ENCODE peak calls at places on chromosome 1, in four cellular contexts. One of them, this sample, is unnamed.

GRCh38 chr1:89723863-89724262 is 90.9 kb downstream of the LRRC8C start:
- DNase-seq in NCI-H446 treated with DMSO at 0.1 percent for 48 hours: peak; percentile 90
- DNase-seq in AG08395: peak; percentile 55
- DNase-seq in adipocyte: no peak
- DNase-seq in this sample: no peak

GRCh38 chr1:110726755-110727154 is 52.0 kb upstream of the KCNA3 start:
- DNase-seq in NCI-H446 treated with DMSO at 0.1 percent for 48 hours: no peak
- DNase-seq in AG08395: no peak
- DNase-seq in adipocyte: no peak
- DNase-seq in this sample: no peak

GRCh38 chr1:60169206-60169605 is 95.6 kb upstream of the C1orf87 start:
- DNase-seq in NCI-H446 treated with DMSO at 0.1 percent for 48 hours: no peak
- DNase-seq in AG08395: peak; percentile 43
- DNase-seq in adipocyte: peak; percentile 39
- DNase-seq in this sample: no peak

GRCh38 chr1:245480393-245481120 is 325.8 kb downstream of the KIF26B start:
- DNase-seq in NCI-H446 treated with DMSO at 0.1 percent for 48 hours: no peak
- DNase-seq in AG08395: no peak
- DNase-seq in adipocyte: no peak
- DNase-seq in this sample: no peak

GRCh38 chr1:165241321-165241720 is 115.2 kb downstream of the LMX1A start:
- DNase-seq in NCI-H446 treated with DMSO at 0.1 percent for 48 hours: no peak
- DNase-seq in AG08395: no peak
- DNase-seq in adipocyte: no peak
- DNase-seq in this sample: no peak

GRCh38 chr1:229127301-229127700 is 143.6 kb upstream of the RAB4A start:
- DNase-seq in NCI-H446 treated with DMSO at 0.1 percent for 48 hours: no peak
- DNase-seq in AG08395: no peak
- DNase-seq in adipocyte: peak; percentile 4
- DNase-seq in this sample: no peak

GRCh38 chr1:229620876-229621275 is 5.0 kb downstream of the TAF5L start:
- DNase-seq in NCI-H446 treated with DMSO at 0.1 percent for 48 hours: no peak
- DNase-seq in AG08395: peak; percentile 59
- DNase-seq in adipocyte: peak; percentile 12
- DNase-seq in this sample: no peak

GRCh38 chr1:51956528-51957509 is 33.7 kb downstream of the RAB3B start:
- DNase-seq in NCI-H446 treated with DMSO at 0.1 percent for 48 hours: no peak
- DNase-seq in AG08395: peak; percentile 67
- DNase-seq in adipocyte: peak; percentile 38
- DNase-seq in this sample: peak; percentile 56

GRCh38 chr1:36083635-36084501 is at the start of gene TEKT2:
- DNase-seq in NCI-H446 treated with DMSO at 0.1 percent for 48 hours: no peak
- DNase-seq in AG08395: peak; percentile 46
- DNase-seq in adipocyte: peak; percentile 81
- DNase-seq in this sample: peak; percentile 80

GRCh38 chr1:227357229-227358078 is 39.2 kb upstream of the CDC42BPA start:
- DNase-seq in NCI-H446 treated with DMSO at 0.1 percent for 48 hours: no peak
- DNase-seq in AG08395: peak; percentile 80
- DNase-seq in adipocyte: peak; percentile 82
- DNase-seq in this sample: no peak

GRCh38 chr1:200131551-200132125 is 104.1 kb downstream of the NR5A2 start:
- DNase-seq in NCI-H446 treated with DMSO at 0.1 percent for 48 hours: no peak
- DNase-seq in AG08395: no peak
- DNase-seq in adipocyte: no peak
- DNase-seq in this sample: no peak

GRCh38 chr1:153848805-153849204 is 73.6 kb downstream of the SLC27A3 start:
- DNase-seq in NCI-H446 treated with DMSO at 0.1 percent for 48 hours: no peak
- DNase-seq in AG08395: no peak
- DNase-seq in adipocyte: no peak
- DNase-seq in this sample: no peak

GRCh38 chr1:16922466-16922865 is 735 bp downstream of the CROCC start:
- DNase-seq in NCI-H446 treated with DMSO at 0.1 percent for 48 hours: no peak
- DNase-seq in AG08395: no peak
- DNase-seq in adipocyte: no peak
- DNase-seq in this sample: no peak

GRCh38 chr1:240747907-240748306 is 136.0 kb upstream of the GREM2 start:
- DNase-seq in NCI-H446 treated with DMSO at 0.1 percent for 48 hours: no peak
- DNase-seq in AG08395: no peak
- DNase-seq in adipocyte: no peak
- DNase-seq in this sample: no peak

GRCh38 chr1:167554028-167554779 is 642 bp upstream of the CREG1 start:
- DNase-seq in NCI-H446 treated with DMSO at 0.1 percent for 48 hours: no peak
- DNase-seq in AG08395: no peak
- DNase-seq in adipocyte: no peak
- DNase-seq in this sample: no peak

GRCh38 chr1:10387611-10388386 is 11.1 kb upstream of the PGD start:
- DNase-seq in NCI-H446 treated with DMSO at 0.1 percent for 48 hours: no peak
- DNase-seq in AG08395: peak; percentile 46
- DNase-seq in adipocyte: peak; percentile 79
- DNase-seq in this sample: no peak

GRCh38 chr1:20477355-20478071 is 8.5 kb downstream of the CAMK2N1 start:
- DNase-seq in NCI-H446 treated with DMSO at 0.1 percent for 48 hours: no peak
- DNase-seq in AG08395: peak; percentile 48
- DNase-seq in adipocyte: no peak
- DNase-seq in this sample: no peak

GRCh38 chr1:119814288-119814687 is 3.0 kb upstream of the REG4 start:
- DNase-seq in NCI-H446 treated with DMSO at 0.1 percent for 48 hours: no peak
- DNase-seq in AG08395: no peak
- DNase-seq in adipocyte: no peak
- DNase-seq in this sample: no peak

GRCh38 chr1:206769331-206769731 is 1.2 kb upstream of the IL19 start:
- DNase-seq in NCI-H446 treated with DMSO at 0.1 percent for 48 hours: no peak
- DNase-seq in AG08395: no peak
- DNase-seq in adipocyte: no peak
- DNase-seq in this sample: no peak

GRCh38 chr1:27993241-27993640 is 33.5 kb downstream of the XKR8 start:
- DNase-seq in NCI-H446 treated with DMSO at 0.1 percent for 48 hours: no peak
- DNase-seq in AG08395: no peak
- DNase-seq in adipocyte: no peak
- DNase-seq in this sample: no peak

GRCh38 chr1:1435094-1435903 is at the start of gene VWA1:
- DNase-seq in NCI-H446 treated with DMSO at 0.1 percent for 48 hours: peak; percentile 54
- DNase-seq in AG08395: peak; percentile 94
- DNase-seq in adipocyte: peak; percentile 83
- DNase-seq in this sample: peak; percentile 78

GRCh38 chr1:4422496-4423289 is 231.7 kb upstream of the AJAP1 start:
- DNase-seq in NCI-H446 treated with DMSO at 0.1 percent for 48 hours: no peak
- DNase-seq in AG08395: no peak
- DNase-seq in adipocyte: no peak
- DNase-seq in this sample: no peak

GRCh38 chr1:204408074-204408507 is 3.5 kb downstream of the PPP1R15B start:
- DNase-seq in NCI-H446 treated with DMSO at 0.1 percent for 48 hours: peak; percentile 18
- DNase-seq in AG08395: peak; percentile 39
- DNase-seq in adipocyte: peak; percentile 87
- DNase-seq in this sample: peak; percentile 24

GRCh38 chr1:109034382-109034781 is 7.5 kb downstream of the WDR47 start:
- DNase-seq in NCI-H446 treated with DMSO at 0.1 percent for 48 hours: no peak
- DNase-seq in AG08395: no peak
- DNase-seq in adipocyte: no peak
- DNase-seq in this sample: no peak

GRCh38 chr1:3888301-3888700 is 11.8 kb downstream of the C1orf174 start:
- DNase-seq in NCI-H446 treated with DMSO at 0.1 percent for 48 hours: no peak
- DNase-seq in AG08395: no peak
- DNase-seq in adipocyte: no peak
- DNase-seq in this sample: no peak

GRCh38 chr1:218536311-218536710 is 191.2 kb downstream of the TGFB2 start:
- DNase-seq in NCI-H446 treated with DMSO at 0.1 percent for 48 hours: no peak
- DNase-seq in AG08395: no peak
- DNase-seq in adipocyte: no peak
- DNase-seq in this sample: no peak

GRCh38 chr1:21337010-21337437 is 46.8 kb upstream of the ECE1 start:
- DNase-seq in NCI-H446 treated with DMSO at 0.1 percent for 48 hours: no peak
- DNase-seq in AG08395: no peak
- DNase-seq in adipocyte: peak; percentile 68
- DNase-seq in this sample: no peak

GRCh38 chr1:87335175-87335992 is 6.7 kb downstream of the LMO4 start:
- DNase-seq in NCI-H446 treated with DMSO at 0.1 percent for 48 hours: peak; percentile 51
- DNase-seq in AG08395: peak; percentile 70
- DNase-seq in adipocyte: peak; percentile 79
- DNase-seq in this sample: peak; percentile 28

GRCh38 chr1:194078765-194079164 is 892.4 kb upstream of the B3GALT2 start:
- DNase-seq in NCI-H446 treated with DMSO at 0.1 percent for 48 hours: no peak
- DNase-seq in AG08395: no peak
- DNase-seq in adipocyte: no peak
- DNase-seq in this sample: no peak

GRCh38 chr1:218499021-218499691 is 154.0 kb downstream of the TGFB2 start:
- DNase-seq in NCI-H446 treated with DMSO at 0.1 percent for 48 hours: no peak
- DNase-seq in AG08395: peak; percentile 55
- DNase-seq in adipocyte: peak; percentile 80
- DNase-seq in this sample: no peak

GRCh38 chr1:162856260-162856659 is 4.7 kb downstream of the CCDC190 start:
- DNase-seq in NCI-H446 treated with DMSO at 0.1 percent for 48 hours: no peak
- DNase-seq in AG08395: peak; percentile 72
- DNase-seq in adipocyte: peak; percentile 87
- DNase-seq in this sample: no peak